ENCODE peak calls at places on chromosomes 1 and 21, in eight cellular contexts. N is left lobe of liver; L is M059J; Q is RWPE1; H is CD8-positive, alpha-beta memory T cell; T is HFF-Myc; U is ovary; D is GF-D8. I is an unnamed sample.

GRCh38 chr1:198492872-198493271 is 47.6 kb downstream of the ATP6V1G3 start:
- DNase-seq in N (no peak), L (peak), Q (peak), H (no peak), T (no peak), U (no peak), D (no peak), I (peak)

GRCh38 chr1:18783705-18784522 is 75.5 kb downstream of the TAS1R2 start:
- DNase-seq in N (no peak), L (no peak), Q (no peak), H (no peak), T (no peak), U (no peak), D (no peak), I (no peak)

GRCh38 chr1:18109756-18110597 is 2.4 kb downstream of the IGSF21 start:
- DNase-seq in N (no peak), L (peak), Q (no peak), H (no peak), T (no peak), U (no peak), D (no peak), I (no peak)

GRCh38 chr1:214901718-214902117 is 180.8 kb upstream of the KCNK2 start:
- DNase-seq in N (no peak), L (peak), Q (peak), H (no peak), T (no peak), U (no peak), D (no peak), I (peak)

GRCh38 chr1:79355073-79355472 is 348.5 kb upstream of the ADGRL4 start:
- DNase-seq in N (no peak), L (peak), Q (no peak), H (no peak), T (no peak), U (no peak), D (no peak), I (peak)

GRCh38 chr1:183742367-183742766 is 62.6 kb upstream of the RGL1 start:
- DNase-seq in N (no peak), L (no peak), Q (no peak), H (no peak), T (no peak), U (no peak), D (no peak), I (no peak)

GRCh38 chr21:46055863-46056281 is 42.0 kb upstream of the COL6A2 start:
- DNase-seq in N (peak), L (peak), Q (no peak), H (no peak), T (no peak), U (peak), D (no peak), I (no peak)

GRCh38 chr1:231016234-231016633 is 23.8 kb downstream of the FAM89A start:
- DNase-seq in N (no peak), L (no peak), Q (no peak), H (no peak), T (no peak), U (no peak), D (no peak), I (no peak)

GRCh38 chr1:2801535-2802291 is at the start of gene TTC34:
- DNase-seq in N (no peak), L (peak), Q (peak), H (peak), T (no peak), U (peak), D (no peak), I (no peak)

GRCh38 chr1:57252597-57253306 is 171.1 kb downstream of the DAB1 start:
- DNase-seq in N (no peak), L (peak), Q (no peak), H (no peak), T (no peak), U (no peak), D (no peak), I (no peak)

GRCh38 chr1:6093061-6093460 is 47.4 kb downstream of the KCNAB2 start:
- DNase-seq in N (no peak), L (no peak), Q (no peak), H (peak), T (no peak), U (no peak), D (no peak), I (no peak)

GRCh38 chr1:226311376-226311775 is 2.4 kb upstream of the LIN9 start:
- DNase-seq in N (no peak), L (no peak), Q (no peak), H (no peak), T (no peak), U (no peak), D (no peak), I (no peak)

GRCh38 chr1:78045850-78046778 is at the start of gene GIPC2:
- DNase-seq in N (peak), L (peak), Q (no peak), H (peak), T (no peak), U (peak), D (no peak), I (peak)

GRCh38 chr1:147472953-147473734 is 68.2 kb upstream of the BCL9 start:
- DNase-seq in N (no peak), L (no peak), Q (no peak), H (no peak), T (no peak), U (no peak), D (no peak), I (peak)

GRCh38 chr1:43444827-43445225 is 8.9 kb downstream of the HYI start:
- DNase-seq in N (peak), L (no peak), Q (no peak), H (no peak), T (no peak), U (no peak), D (no peak), I (no peak)

GRCh38 chr1:218718216-218718615 is 373.1 kb downstream of the TGFB2 start:
- DNase-seq in N (no peak), L (peak), Q (no peak), H (no peak), T (no peak), U (no peak), D (no peak), I (no peak)

GRCh38 chr1:86119214-86119764 is 37.3 kb downstream of the COL24A1 start:
- DNase-seq in N (no peak), L (peak), Q (no peak), H (no peak), T (no peak), U (no peak), D (no peak), I (no peak)

GRCh38 chr1:29397256-29397590 is 160.9 kb downstream of the PTPRU start:
- DNase-seq in N (peak), L (no peak), Q (no peak), H (no peak), T (no peak), U (no peak), D (no peak), I (no peak)

GRCh38 chr1:100584761-100585745 is 47.1 kb downstream of the GPR88 start:
- DNase-seq in N (no peak), L (peak), Q (no peak), H (no peak), T (no peak), U (no peak), D (no peak), I (peak)

GRCh38 chr1:93907718-93908117 is 1.5 kb downstream of the GCLM start:
- DNase-seq in N (peak), L (peak), Q (no peak), H (no peak), T (peak), U (peak), D (no peak), I (peak)

GRCh38 chr1:41305576-41306365 is 55.5 kb upstream of the FOXO6 start:
- DNase-seq in N (peak), L (no peak), Q (no peak), H (no peak), T (no peak), U (no peak), D (no peak), I (no peak)